ENCODE peak calls at places on chromosomes 16 and 17, in eight cellular contexts. J is sigmoid colon, Y is PC-9, O is hepatocyte, Z is esophagus squamous epithelium, L is IMR-90, G is Peyer's patch, N is testis. W is an unnamed sample. For H3K4me1, the result is how much of the 10 kb centered on the place peaks cover.

GRCh38 chr16:18945233-18945632 is 19.0 kb upstream of the SMG1 start:
- DNase-seq in J (no peak), Y (no peak), O (no peak), Z (no peak), L (no peak), G (no peak), N (no peak), W (no peak)

GRCh38 chr17:68780561-68780960 is 174.6 kb downstream of the ABCA8 start:
- DNase-seq in J (no peak), Y (no peak), O (no peak), Z (no peak), L (no peak), G (no peak), N (no peak), W (no peak)

GRCh38 chr16:27430923-27431484 is 29.0 kb downstream of the IL21R start:
- DNase-seq in J (peak), Y (no peak), O (no peak), Z (no peak), L (peak), G (no peak), N (no peak), W (peak)

GRCh38 chr17:45382982-45383381 is 49.7 kb downstream of the ARHGAP27 start:
- DNase-seq in J (no peak), Y (no peak), O (no peak), Z (no peak), L (no peak), G (no peak), N (no peak), W (no peak)

GRCh38 chr17:21595086-21595485 is 97.2 kb upstream of the KCNJ18 start:
- DNase-seq in J (no peak), Y (no peak), O (no peak), Z (no peak), L (no peak), G (no peak), N (no peak), W (no peak)

GRCh38 chr17:28634211-28634865 is 10.6 kb downstream of the BLTP2 start:
- DNase-seq in J (no peak), Y (no peak), O (no peak), Z (no peak), L (no peak), G (no peak), N (no peak), W (no peak)

GRCh38 chr16:53741546-53741945 is 37.6 kb downstream of the FTO start:
- DNase-seq in J (no peak), Y (no peak), O (no peak), Z (no peak), L (no peak), G (no peak), N (no peak), W (no peak)

GRCh38 chr17:63967953-63968352 is 4.8 kb downstream of the SCN4A start:
- DNase-seq in J (no peak), Y (no peak), O (no peak), Z (no peak), L (peak), G (no peak), N (no peak), W (no peak)

GRCh38 chr16:11359370-11359769 is 14.1 kb downstream of the RMI2 start:
- DNase-seq in J (no peak), Y (peak), O (peak), Z (no peak), L (peak), G (no peak), N (no peak), W (no peak)

GRCh38 chr16:76162046-76162445 is 115.2 kb upstream of the CNTNAP4 start:
- DNase-seq in J (no peak), Y (no peak), O (no peak), Z (no peak), L (no peak), G (no peak), N (no peak), W (no peak)

GRCh38 chr16:54655171-54655590 is 275.5 kb upstream of the IRX5 start:
- DNase-seq in J (no peak), Y (no peak), O (peak), Z (no peak), L (no peak), G (no peak), N (no peak), W (no peak)

GRCh38 chr17:63438092-63439051 is 7.7 kb downstream of the CYB561 start:
- DNase-seq in J (no peak), Y (no peak), O (no peak), Z (no peak), L (no peak), G (no peak), N (no peak), W (no peak)

GRCh38 chr17:71828182-71828596 is 292.6 kb upstream of the SOX9 start:
- DNase-seq in J (no peak), Y (no peak), O (no peak), Z (no peak), L (peak), G (no peak), N (no peak), W (no peak)

GRCh38 chr17:31443386-31443785 is 51.9 kb downstream of the RAB11FIP4 start:
- DNase-seq in J (no peak), Y (no peak), O (no peak), Z (no peak), L (no peak), G (no peak), N (no peak), W (no peak)

GRCh38 chr17:42673885-42674754 is 2.7 kb downstream of the PLEKHH3 start:
- DNase-seq in J (peak), Y (no peak), O (peak), Z (no peak), L (peak), G (no peak), N (peak), W (peak)

GRCh38 chr17:83024205-83024971 is 55.0 kb upstream of the METRNL start:
- DNase-seq in J (no peak), Y (no peak), O (no peak), Z (no peak), L (no peak), G (no peak), N (no peak), W (no peak)

GRCh38 chr16:25771812-25772568 is 80.2 kb downstream of the HS3ST4 start:
- DNase-seq in J (no peak), Y (no peak), O (no peak), Z (no peak), L (no peak), G (no peak), N (no peak), W (no peak)

GRCh38 chr17:27575100-27575911 is 55.7 kb upstream of the LGALS9 start:
- DNase-seq in J (no peak), Y (no peak), O (no peak), Z (no peak), L (no peak), G (no peak), N (no peak), W (no peak)

GRCh38 chr17:63442549-63443035 is 3.5 kb downstream of the CYB561 start:
- DNase-seq in J (no peak), Y (no peak), O (no peak), Z (no peak), L (no peak), G (no peak), N (peak), W (no peak)

GRCh38 chr17:83183951-83184506 is 104.6 kb downstream of the METRNL start:
- DNase-seq in J (no peak), Y (no peak), O (no peak), Z (no peak), L (no peak), G (peak), N (no peak), W (peak)

GRCh38 chr17:43431741-43432523 is 33.1 kb downstream of the ARL4D start:
- DNase-seq in J (peak), Y (no peak), O (no peak), Z (no peak), L (peak), G (no peak), N (no peak), W (no peak)

GRCh38 chr16:11175850-11176341 is 80.1 kb downstream of the SOCS1 start:
- DNase-seq in J (no peak), Y (peak), O (no peak), Z (no peak), L (no peak), G (no peak), N (no peak), W (no peak)

GRCh38 chr16:68005786-68006286 is 6.6 kb upstream of the DPEP2 start:
- DNase-seq in J (no peak), Y (peak), O (no peak), Z (peak), L (no peak), G (peak), N (peak), W (no peak)

GRCh38 chr17:44084131-44084538 is 13.6 kb downstream of the G6PC3 start:
- DNase-seq in J (no peak), Y (no peak), O (no peak), Z (no peak), L (no peak), G (no peak), N (no peak), W (peak)

GRCh38 chr16:71526111-71526998 is at the start of gene CHST4:
- DNase-seq in J (no peak), Y (peak), O (peak), Z (no peak), L (peak), G (no peak), N (no peak), W (no peak)

GRCh38 chr16:3443108-3444031 is at the start of the genes NAA60 and ZNF597:
- DNase-seq in J (peak), Y (no peak), O (peak), Z (no peak), L (peak), G (peak), N (peak), W (peak)

GRCh38 chr16:67992661-67993206 is 6.5 kb downstream of the DPEP2 start:
- DNase-seq in J (no peak), Y (no peak), O (no peak), Z (no peak), L (no peak), G (no peak), N (no peak), W (no peak)

GRCh38 chr17:42414782-42415409 is 8.2 kb downstream of the CAVIN1 start:
- DNase-seq in J (no peak), Y (no peak), O (no peak), Z (no peak), L (no peak), G (peak), N (no peak), W (no peak)

GRCh38 chr16:87380875-87381274 is 2.7 kb downstream of the FBXO31 start:
- DNase-seq in J (peak), Y (no peak), O (no peak), Z (no peak), L (peak), G (no peak), N (no peak), W (no peak)

GRCh38 chr16:20865420-20866126 is 34.6 kb downstream of the DCUN1D3 start:
- DNase-seq in J (no peak), Y (no peak), O (no peak), Z (no peak), L (peak), G (no peak), N (no peak), W (no peak)

GRCh38 chr16:86507173-86508027 is 2.9 kb upstream of the FOXF1 start:
- DNase-seq in J (peak), Y (no peak), O (no peak), Z (no peak), L (peak), G (no peak), N (no peak), W (no peak)

GRCh38 chr16:86854895-86855294 is 276.5 kb downstream of the FOXL1 start:
- DNase-seq in J (no peak), Y (no peak), O (peak), Z (no peak), L (peak), G (no peak), N (no peak), W (no peak)

GRCh38 chr17:50570516-50570915 is 10.0 kb downstream of the CACNA1G start:
- DNase-seq in J (no peak), Y (no peak), O (no peak), Z (no peak), L (no peak), G (no peak), N (no peak), W (no peak)

GRCh38 chr16:82631701-82632685 is 5.2 kb downstream of the CDH13 start:
- DNase-seq in J (peak), Y (no peak), O (no peak), Z (no peak), L (peak), G (no peak), N (no peak), W (no peak)

GRCh38 chr17:68053237-68054030 is 17.9 kb downstream of the KPNA2 start:
- DNase-seq in J (peak), Y (no peak), O (no peak), Z (no peak), L (peak), G (no peak), N (no peak), W (peak)

GRCh38 chr16:28277537-28278388 is 14.6 kb upstream of the SBK1 start:
- DNase-seq in J (peak), Y (peak), O (peak), Z (peak), L (peak), G (peak), N (peak), W (peak)

GRCh38 chr17:42928714-42929496 is 28.3 kb downstream of the G6PC1 start:
- DNase-seq in J (peak), Y (peak), O (peak), Z (no peak), L (peak), G (peak), N (peak), W (peak)

GRCh38 chr17:55416470-55417052 is 5.1 kb downstream of the MMD start:
- DNase-seq in J (no peak), Y (no peak), O (no peak), Z (no peak), L (peak), G (no peak), N (no peak), W (no peak)

GRCh38 chr17:7041607-7042506 is 2.0 kb downstream of the SLC16A11 start:
- DNase-seq in J (no peak), Y (no peak), O (peak), Z (no peak), L (no peak), G (peak), N (no peak), W (no peak)

GRCh38 chr16:30980434-30980833 is 4.6 kb upstream of the HSD3B7 start:
- DNase-seq in J (no peak), Y (peak), O (no peak), Z (no peak), L (no peak), G (no peak), N (no peak), W (no peak)

GRCh38 chr16:30979170-30980067 is 5.6 kb upstream of the HSD3B7 start:
- DNase-seq in J (no peak), Y (peak), O (no peak), Z (no peak), L (no peak), G (no peak), N (no peak), W (no peak)

GRCh38 chr16:30980068-30980371 is 5.0 kb upstream of the HSD3B7 start:
- DNase-seq in J (no peak), Y (peak), O (no peak), Z (no peak), L (no peak), G (no peak), N (no peak), W (no peak)

GRCh38 chr16:30976486-30976885 is 8.5 kb upstream of the HSD3B7 start:
- DNase-seq in J (no peak), Y (no peak), O (no peak), Z (no peak), L (no peak), G (no peak), N (no peak), W (no peak)

GRCh38 chr16:30977502-30977901 is 7.5 kb upstream of the HSD3B7 start:
- DNase-seq in J (no peak), Y (peak), O (no peak), Z (no peak), L (no peak), G (no peak), N (no peak), W (no peak)
- TF ChIP-seq CTCF in J (no peak), Y (peak), O (peak), Z (no peak), L (peak), G (no peak), N (no peak), W (no peak)

DNA sequence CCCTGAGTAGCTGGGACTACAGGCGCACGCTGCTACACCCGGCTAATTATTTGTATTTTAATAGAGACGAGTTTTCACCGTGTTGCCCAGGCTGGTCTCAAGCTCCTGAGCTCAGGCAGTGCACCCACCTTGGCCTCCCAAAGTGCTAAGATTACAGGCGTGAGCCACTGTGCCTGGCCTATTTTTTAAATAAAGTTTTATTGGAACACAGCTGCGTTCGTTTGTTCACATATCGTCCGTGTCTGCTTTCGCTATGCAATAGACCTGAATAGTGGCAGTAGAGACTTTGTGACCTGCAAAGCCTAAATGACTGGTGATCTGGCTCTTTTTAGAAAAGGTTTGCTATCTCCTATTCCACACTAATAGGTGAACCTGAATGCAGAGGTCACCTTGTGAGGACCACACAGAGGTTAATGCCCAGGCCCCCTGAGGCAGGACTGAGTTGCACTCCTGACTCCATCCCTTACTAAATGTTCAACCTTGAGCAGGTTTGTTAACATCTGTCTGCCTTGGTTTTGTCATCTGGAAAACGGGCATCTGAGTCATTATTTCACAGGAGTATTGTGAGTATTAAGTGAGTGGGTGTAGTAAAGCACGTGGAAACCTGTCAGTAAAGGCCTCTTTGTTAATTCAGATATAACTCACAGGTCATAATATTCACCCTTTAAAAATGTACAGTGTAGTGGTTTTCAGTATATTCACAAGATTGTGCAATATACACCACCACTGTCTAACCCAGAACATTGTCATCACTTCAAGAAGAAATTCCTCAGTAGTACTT is 157.5 kb upstream of the CACNG5 start:
- DNase-seq in J (no peak), Y (peak), O (no peak), Z (no peak), L (peak), G (no peak), N (no peak), W (no peak)
- H3K4me1 ChIP-seq in J (under half), Y (half or more), O (under half), Z (under half), L (under half), G (under half), N (under half), W (under half)

GRCh38 chr16:15672514-15673167 is 22.6 kb downstream of the NDE1 start:
- DNase-seq in J (peak), Y (peak), O (peak), Z (peak), L (peak), G (peak), N (peak), W (peak)
- H3K27ac ChIP-seq in J (peak), Y (peak), O (peak), Z (peak), L (peak), G (peak), N (peak), W (peak)

GRCh38 chr17:81960130-81960958 is 643 bp downstream of the NOTUM start:
- DNase-seq in J (peak), Y (no peak), O (no peak), Z (no peak), L (no peak), G (no peak), N (no peak), W (no peak)

GRCh38 chr17:81959362-81960129 is 1.4 kb downstream of the NOTUM start:
- DNase-seq in J (peak), Y (no peak), O (peak), Z (no peak), L (peak), G (peak), N (peak), W (peak)

GRCh38 chr17:81961554-81962498 is 839 bp upstream of the NOTUM start:
- DNase-seq in J (no peak), Y (no peak), O (no peak), Z (no peak), L (no peak), G (no peak), N (no peak), W (no peak)

GRCh38 chr17:81962499-81963441 is 1.8 kb upstream of the NOTUM start:
- DNase-seq in J (no peak), Y (no peak), O (no peak), Z (no peak), L (no peak), G (no peak), N (no peak), W (no peak)

GRCh38 chr17:81961087-81961514 is at the start of gene NOTUM:
- DNase-seq in J (no peak), Y (no peak), O (peak), Z (no peak), L (peak), G (no peak), N (no peak), W (no peak)
- TF ChIP-seq CTCF in J (no peak), Y (no peak), O (no peak), Z (peak), L (peak), G (peak), N (no peak), W (no peak)

DNA sequence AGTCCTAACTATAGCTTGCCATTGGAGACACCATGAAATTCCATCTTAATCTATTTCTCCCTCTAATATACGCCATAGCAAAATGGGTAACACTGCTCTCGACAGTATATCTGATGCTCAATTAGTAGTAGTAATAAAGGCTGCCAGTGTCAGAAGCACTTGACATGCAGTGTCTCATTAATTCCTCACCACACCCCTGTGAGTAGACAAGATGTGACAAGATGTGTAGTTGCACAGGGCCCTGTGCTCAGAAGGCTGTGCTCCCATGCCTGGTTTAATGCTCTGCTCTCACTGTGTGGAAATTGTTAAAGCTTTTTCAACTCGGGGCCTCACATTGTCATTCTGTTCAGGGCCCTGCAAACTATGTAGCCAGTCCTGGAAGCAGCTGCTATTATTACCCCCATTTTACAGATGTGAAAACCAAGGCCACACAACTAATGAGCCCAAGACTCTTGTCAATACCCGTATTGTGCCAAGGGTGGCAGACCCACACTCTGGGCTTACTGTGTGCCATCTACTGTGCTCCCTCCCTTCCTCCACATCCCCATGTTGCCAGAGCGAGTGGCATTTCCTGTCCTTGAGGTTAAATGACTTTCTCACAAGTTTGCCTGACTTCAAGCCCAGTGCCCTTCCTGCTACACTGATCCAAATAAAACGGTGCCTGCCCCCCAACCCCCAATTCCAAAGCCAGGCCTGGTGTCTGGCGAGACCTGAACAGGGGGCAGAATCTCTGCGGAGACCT is 287.3 kb upstream of the CCL2 start:
- DNase-seq in J (no peak), Y (no peak), O (no peak), Z (no peak), L (no peak), G (no peak), N (no peak), W (no peak)
- H3K4me1 ChIP-seq in J (under half), Y (under half), O (under half), Z (under half), L (under half), G (under half), N (under half), W (under half)

GRCh38 chr17:18121201-18121600 is 12.6 kb downstream of the MYO15A start:
- DNase-seq in J (no peak), Y (no peak), O (no peak), Z (no peak), L (no peak), G (no peak), N (no peak), W (no peak)

GRCh38 chr17:18120461-18121053 is 12.0 kb downstream of the MYO15A start:
- DNase-seq in J (no peak), Y (no peak), O (no peak), Z (no peak), L (no peak), G (no peak), N (no peak), W (no peak)

GRCh38 chr17:18119938-18120337 is 11.4 kb downstream of the MYO15A start:
- DNase-seq in J (no peak), Y (no peak), O (no peak), Z (no peak), L (no peak), G (no peak), N (no peak), W (no peak)

GRCh38 chr17:18124346-18125126 is 16.0 kb downstream of the MYO15A start:
- DNase-seq in J (no peak), Y (no peak), O (no peak), Z (no peak), L (peak), G (no peak), N (no peak), W (no peak)

GRCh38 chr17:18122991-18123753 is 14.6 kb downstream of the MYO15A start:
- DNase-seq in J (no peak), Y (no peak), O (no peak), Z (no peak), L (no peak), G (no peak), N (no peak), W (no peak)
- H3K27ac ChIP-seq in J (no peak), Y (no peak), O (no peak), Z (no peak), L (no peak), G (no peak), N (no peak), W (no peak)

W was measured in colonic mucosa.